ENCODE peak calls at places on chromosomes 2 and 18, in seven cellular contexts. One of them, this sample, is unnamed.

GRCh38 chr18:58755304-58756010 is 84.2 kb downstream of the MALT1 start:
- DNase-seq in H9: no peak
- DNase-seq in neuronal stem cell: no peak
- DNase-seq in IMR-90: no peak
- DNase-seq in mesenchymal stem cell: no peak
- DNase-seq in H1: no peak
- DNase-seq in mesendoderm: no peak
- DNase-seq in this sample: no peak

GRCh38 chr2:69616755-69617154 is 26.8 kb downstream of the AAK1 start:
- DNase-seq in mesenchymal stem cell: no peak
- DNase-seq in IMR-90: no peak
- DNase-seq in mesendoderm: no peak
- DNase-seq in neuronal stem cell: no peak
- DNase-seq in H9: no peak
- DNase-seq in H1: no peak
- DNase-seq in this sample: peak

GRCh38 chr18:23377669-23378469 is 75.2 kb upstream of the RIOK3 start:
- DNase-seq in neuronal stem cell: no peak
- DNase-seq in IMR-90: peak
- DNase-seq in mesendoderm: peak
- DNase-seq in H1: no peak
- DNase-seq in mesenchymal stem cell: peak
- DNase-seq in H9: no peak
- DNase-seq in this sample: no peak

GRCh38 chr2:21696900-21697299 is 573.1 kb downstream of the TDRD15 start:
- DNase-seq in neuronal stem cell: no peak
- DNase-seq in IMR-90: no peak
- DNase-seq in mesenchymal stem cell: no peak
- DNase-seq in mesendoderm: no peak
- DNase-seq in H9: no peak
- DNase-seq in H1: no peak
- DNase-seq in this sample: no peak

GRCh38 chr2:191049728-191050639 is 36.0 kb upstream of the STAT1 start:
- DNase-seq in H9: no peak
- DNase-seq in mesenchymal stem cell: peak
- DNase-seq in H1: no peak
- DNase-seq in IMR-90: peak
- DNase-seq in neuronal stem cell: peak
- DNase-seq in mesendoderm: peak
- DNase-seq in this sample: peak

GRCh38 chr2:155273314-155273713 is 574.8 kb downstream of the KCNJ3 start:
- DNase-seq in mesendoderm: no peak
- DNase-seq in IMR-90: no peak
- DNase-seq in H1: no peak
- DNase-seq in neuronal stem cell: no peak
- DNase-seq in H9: no peak
- DNase-seq in mesenchymal stem cell: no peak
- DNase-seq in this sample: no peak

GRCh38 chr18:59634096-59634495 is 63.1 kb downstream of the CCBE1 start:
- DNase-seq in IMR-90: no peak
- DNase-seq in mesendoderm: no peak
- DNase-seq in neuronal stem cell: no peak
- DNase-seq in H9: no peak
- DNase-seq in mesenchymal stem cell: no peak
- DNase-seq in H1: no peak
- DNase-seq in this sample: no peak

GRCh38 chr2:47009368-47009767 is 93.8 kb upstream of the MCFD2 start:
- DNase-seq in H9: no peak
- DNase-seq in IMR-90: no peak
- DNase-seq in mesenchymal stem cell: no peak
- DNase-seq in neuronal stem cell: no peak
- DNase-seq in mesendoderm: no peak
- DNase-seq in H1: no peak
- DNase-seq in this sample: no peak

GRCh38 chr2:130355578-130356431 is at the start of gene PTPN18:
- DNase-seq in mesendoderm: peak
- DNase-seq in neuronal stem cell: peak
- DNase-seq in H1: peak
- DNase-seq in mesenchymal stem cell: peak
- DNase-seq in H9: peak
- DNase-seq in IMR-90: peak
- DNase-seq in this sample: peak

GRCh38 chr2:63488118-63488713 is 100.1 kb downstream of the WDPCP start:
- DNase-seq in H1: no peak
- DNase-seq in neuronal stem cell: peak
- DNase-seq in mesendoderm: peak
- DNase-seq in H9: no peak
- DNase-seq in IMR-90: peak
- DNase-seq in mesenchymal stem cell: peak
- DNase-seq in this sample: peak

GRCh38 chr18:5167827-5168226 is 29.2 kb downstream of the AKAIN1 start:
- DNase-seq in mesenchymal stem cell: no peak
- DNase-seq in neuronal stem cell: no peak
- DNase-seq in IMR-90: no peak
- DNase-seq in H9: no peak
- DNase-seq in mesendoderm: no peak
- DNase-seq in H1: no peak
- DNase-seq in this sample: no peak

GRCh38 chr2:213834331-213834730 is 550.1 kb downstream of the SPAG16 start:
- DNase-seq in H9: no peak
- DNase-seq in mesendoderm: peak
- DNase-seq in H1: no peak
- DNase-seq in mesenchymal stem cell: peak
- DNase-seq in IMR-90: peak
- DNase-seq in neuronal stem cell: no peak
- DNase-seq in this sample: peak

GRCh38 chr2:120443946-120444345 is 98.0 kb downstream of the INHBB start:
- DNase-seq in IMR-90: no peak
- DNase-seq in neuronal stem cell: no peak
- DNase-seq in H9: no peak
- DNase-seq in mesendoderm: no peak
- DNase-seq in mesenchymal stem cell: no peak
- DNase-seq in H1: no peak
- DNase-seq in this sample: no peak

GRCh38 chr2:218853766-218854165 is 5.8 kb upstream of the WNT6 start:
- DNase-seq in mesendoderm: no peak
- DNase-seq in mesenchymal stem cell: no peak
- DNase-seq in H1: no peak
- DNase-seq in neuronal stem cell: no peak
- DNase-seq in IMR-90: peak
- DNase-seq in H9: no peak
- DNase-seq in this sample: no peak

GRCh38 chr2:228131833-228132232 is 49.7 kb downstream of the SPHKAP start:
- DNase-seq in H1: no peak
- DNase-seq in mesendoderm: no peak
- DNase-seq in H9: no peak
- DNase-seq in mesenchymal stem cell: no peak
- DNase-seq in IMR-90: no peak
- DNase-seq in neuronal stem cell: no peak
- DNase-seq in this sample: no peak

GRCh38 chr2:236211281-236211680 is 43.1 kb upstream of the GBX2 start:
- DNase-seq in mesenchymal stem cell: no peak
- DNase-seq in mesendoderm: no peak
- DNase-seq in neuronal stem cell: no peak
- DNase-seq in IMR-90: no peak
- DNase-seq in H1: peak
- DNase-seq in H9: no peak
- DNase-seq in this sample: no peak

GRCh38 chr2:23944527-23944926 is 4.3 kb downstream of the UBXN2A start:
- DNase-seq in mesendoderm: peak
- DNase-seq in H9: no peak
- DNase-seq in H1: no peak
- DNase-seq in IMR-90: no peak
- DNase-seq in mesenchymal stem cell: no peak
- DNase-seq in neuronal stem cell: no peak
- DNase-seq in this sample: no peak

GRCh38 chr2:157875720-157876065 is 437 bp downstream of the ACVR1 start:
- DNase-seq in neuronal stem cell: peak
- DNase-seq in mesendoderm: peak
- DNase-seq in H1: no peak
- DNase-seq in mesenchymal stem cell: no peak
- DNase-seq in H9: no peak
- DNase-seq in IMR-90: no peak
- DNase-seq in this sample: peak

DNA sequence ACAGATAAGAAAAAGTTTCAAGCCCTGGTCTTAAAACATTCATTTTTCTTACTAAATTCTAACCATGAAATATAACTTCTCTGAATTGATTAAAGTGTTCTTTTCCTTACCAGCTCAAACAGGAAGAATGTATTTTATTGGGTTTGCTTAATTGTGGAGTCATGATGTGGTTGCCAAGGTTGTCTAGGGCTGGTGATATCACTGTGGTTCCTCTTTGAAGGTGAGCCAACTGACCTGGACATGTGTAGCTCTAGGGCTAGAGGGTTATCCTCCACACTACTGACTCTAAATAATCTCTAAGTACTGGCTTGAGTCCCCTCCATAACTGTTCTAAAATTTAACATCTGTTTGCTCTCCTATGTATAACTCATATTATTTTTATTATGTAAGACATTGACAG is 529.6 kb downstream of the PIK3C3 start:
- DNase-seq in mesenchymal stem cell: no peak
- DNase-seq in mesendoderm: no peak
- DNase-seq in H9: no peak
- DNase-seq in IMR-90: no peak
- DNase-seq in neuronal stem cell: no peak
- DNase-seq in H1: no peak
- DNase-seq in this sample: no peak
- H3K4ac ChIP-seq in mesenchymal stem cell: no peak
- H3K4ac ChIP-seq in mesendoderm: no peak
- H3K4ac ChIP-seq in H9: no peak
- H3K4ac ChIP-seq in IMR-90: no peak
- H3K4ac ChIP-seq in neuronal stem cell: no peak
- H3K4ac ChIP-seq in H1: no peak
- H3K4ac ChIP-seq in this sample: no peak

GRCh38 chr2:240074545-240074944 is 21.2 kb upstream of the OR6B3 start:
- DNase-seq in H1: no peak
- DNase-seq in H9: no peak
- DNase-seq in mesenchymal stem cell: no peak
- DNase-seq in neuronal stem cell: no peak
- DNase-seq in mesendoderm: no peak
- DNase-seq in IMR-90: no peak
- DNase-seq in this sample: no peak
- H3K4ac ChIP-seq in H1: no peak
- H3K4ac ChIP-seq in H9: no peak
- H3K4ac ChIP-seq in mesenchymal stem cell: no peak
- H3K4ac ChIP-seq in neuronal stem cell: no peak
- H3K4ac ChIP-seq in mesendoderm: no peak
- H3K4ac ChIP-seq in IMR-90: no peak
- H3K4ac ChIP-seq in this sample: no peak

GRCh38 chr18:77108821-77109692 is 23.5 kb downstream of the MBP start:
- DNase-seq in mesendoderm: no peak
- DNase-seq in neuronal stem cell: no peak
- DNase-seq in mesenchymal stem cell: no peak
- DNase-seq in IMR-90: no peak
- DNase-seq in H9: no peak
- DNase-seq in H1: no peak
- DNase-seq in this sample: no peak
- H3K4ac ChIP-seq in mesendoderm: no peak
- H3K4ac ChIP-seq in neuronal stem cell: no peak
- H3K4ac ChIP-seq in mesenchymal stem cell: no peak
- H3K4ac ChIP-seq in IMR-90: peak
- H3K4ac ChIP-seq in H9: no peak
- H3K4ac ChIP-seq in H1: no peak
- H3K4ac ChIP-seq in this sample: no peak

GRCh38 chr18:25704096-25704870 is 352.3 kb upstream of the ZNF521 start:
- DNase-seq in neuronal stem cell: no peak
- DNase-seq in IMR-90: no peak
- DNase-seq in mesendoderm: no peak
- DNase-seq in H9: no peak
- DNase-seq in H1: no peak
- DNase-seq in mesenchymal stem cell: no peak
- DNase-seq in this sample: no peak
- H3K4ac ChIP-seq in neuronal stem cell: no peak
- H3K4ac ChIP-seq in IMR-90: no peak
- H3K4ac ChIP-seq in mesendoderm: no peak
- H3K4ac ChIP-seq in H9: no peak
- H3K4ac ChIP-seq in H1: no peak
- H3K4ac ChIP-seq in mesenchymal stem cell: no peak
- H3K4ac ChIP-seq in this sample: no peak

GRCh38 chr18:35705988-35706387 is 124.4 kb downstream of the GALNT1 start:
- DNase-seq in H1: no peak
- DNase-seq in mesenchymal stem cell: no peak
- DNase-seq in IMR-90: no peak
- DNase-seq in neuronal stem cell: no peak
- DNase-seq in mesendoderm: no peak
- DNase-seq in H9: no peak
- DNase-seq in this sample: no peak
- H3K4ac ChIP-seq in H1: no peak
- H3K4ac ChIP-seq in mesenchymal stem cell: no peak
- H3K4ac ChIP-seq in IMR-90: no peak
- H3K4ac ChIP-seq in neuronal stem cell: no peak
- H3K4ac ChIP-seq in mesendoderm: no peak
- H3K4ac ChIP-seq in H9: no peak
- H3K4ac ChIP-seq in this sample: no peak